ENCODE peak calls at places on chromosomes 2 and 18, in six cellular contexts. K is B cell; E is MV-4-11; Y is cardiac muscle cell; C is NCI-H2029; G is activated CD8-positive, alpha-beta memory T cell treated with anti-CD3 and anti-CD28 coated beads for 48 hours. A is an unnamed sample.

GRCh38 chr2:113831156-113831555 is 58.7 kb upstream of the ACTR3 start:
- DNase-seq in G (no peak), C (peak; percentile 27), Y (no peak), K (no peak), E (no peak), A (peak; percentile 64)

GRCh38 chr18:66761166-66761565 is 157.3 kb upstream of the CDH19 start:
- DNase-seq in C (no peak), G (no peak), Y (no peak), K (no peak), E (no peak), A (no peak)

GRCh38 chr18:46566111-46566510 is 90.9 kb downstream of the LOXHD1 start:
- DNase-seq in Y (no peak), K (no peak), G (no peak), C (no peak), E (no peak), A (no peak)

GRCh38 chr2:222935688-222936298 is 75.0 kb downstream of the ACSL3 start:
- DNase-seq in E (no peak), C (no peak), K (no peak), G (no peak), Y (no peak), A (no peak)

GRCh38 chr2:233178994-233179847 is 72.3 kb upstream of the ATG16L1 start:
- DNase-seq in G (no peak), K (no peak), Y (peak; percentile 5), C (no peak), E (no peak), A (no peak)

GRCh38 chr2:9763356-9764152 is 79.7 kb upstream of the TAF1B start:
- DNase-seq in G (no peak), E (no peak), C (no peak), K (no peak), Y (no peak), A (peak; percentile 17)

GRCh38 chr2:241640165-241640795 is 2.8 kb downstream of the ATG4B start:
- DNase-seq in K (no peak), E (no peak), G (no peak), C (no peak), Y (no peak), A (no peak)

GRCh38 chr2:234500394-234501006 is 3.6 kb upstream of the ARL4C start:
- DNase-seq in C (peak; percentile 57), E (peak; percentile 56), Y (peak; percentile 79), K (peak; percentile 90), G (no peak), A (peak; percentile 75)

GRCh38 chr2:1742680-1743395 is 1.5 kb downstream of the PXDN start:
- DNase-seq in K (no peak), G (no peak), Y (peak; percentile 96), C (no peak), E (no peak), A (peak; percentile 95)

GRCh38 chr2:197740200-197740599 is 35.0 kb downstream of the MARS2 start:
- DNase-seq in K (no peak), E (no peak), C (no peak), Y (peak; percentile 1), G (no peak), A (no peak)

GRCh38 chr2:189393440-189394111 is 47.7 kb upstream of the WDR75 start:
- DNase-seq in K (no peak), E (no peak), G (no peak), Y (peak; percentile 90), C (no peak), A (peak; percentile 98)

GRCh38 chr2:176134978-176135575 is 5.6 kb downstream of the HOXD8 start:
- DNase-seq in Y (no peak), G (no peak), K (no peak), E (no peak), C (no peak), A (peak; percentile 74)

GRCh38 chr18:46815661-46816060 is 58.8 kb upstream of the ST8SIA5 start:
- DNase-seq in E (no peak), C (no peak), K (no peak), G (no peak), Y (no peak), A (no peak)

GRCh38 chr2:137380610-137381009 is 583.7 kb upstream of the HNMT start:
- DNase-seq in G (no peak), Y (no peak), C (no peak), E (no peak), K (no peak), A (peak; percentile 46)

GRCh38 chr2:212709287-212709686 is 170.7 kb upstream of the ERBB4 start:
- DNase-seq in K (no peak), E (no peak), G (no peak), C (no peak), Y (no peak), A (peak; percentile 15)

GRCh38 chr2:47241715-47242114 is 86.6 kb upstream of the STPG4 start:
- DNase-seq in E (no peak), C (no peak), Y (no peak), G (no peak), K (no peak), A (no peak)

GRCh38 chr2:36461039-36461681 is 105.6 kb downstream of the CRIM1 start:
- DNase-seq in E (no peak), K (no peak), C (no peak), G (no peak), Y (peak; percentile 93), A (peak; percentile 89)

GRCh38 chr2:26566081-26566375 is 75.1 kb downstream of the CIB4 start:
- DNase-seq in E (no peak), G (no peak), Y (no peak), C (no peak), K (peak; percentile 28), A (no peak)

GRCh38 chr2:133566967-133567645 is 1.2 kb downstream of the NCKAP5 start:
- DNase-seq in K (no peak), C (no peak), Y (peak; percentile 58), G (no peak), E (no peak), A (peak; percentile 76)

GRCh38 chr2:234047361-234047760 is 3.1 kb upstream of the SPP2 start:
- DNase-seq in G (no peak), C (no peak), Y (no peak), E (no peak), K (no peak), A (no peak)

GRCh38 chr2:10497797-10498251 is 49.7 kb upstream of the ODC1 start:
- DNase-seq in Y (peak; percentile 73), C (no peak), G (no peak), K (no peak), E (peak; percentile 94), A (peak; percentile 79)

GRCh38 chr18:9552189-9552588 is 62.2 kb downstream of the PPP4R1 start:
- DNase-seq in C (no peak), G (no peak), Y (peak; percentile 51), E (no peak), K (no peak), A (peak; percentile 34)

GRCh38 chr2:134648547-134648946 is 70.3 kb downstream of the TMEM163 start:
- DNase-seq in K (no peak), E (no peak), C (no peak), G (no peak), Y (no peak), A (no peak)

GRCh38 chr2:136114392-136114791 is 3.6 kb downstream of the CXCR4 start:
- DNase-seq in Y (peak; percentile 3), G (no peak), C (no peak), E (peak; percentile 75), K (no peak), A (no peak)

GRCh38 chr2:234764378-234764777 is 187.4 kb upstream of the SH3BP4 start:
- DNase-seq in E (no peak), G (no peak), C (no peak), K (no peak), Y (no peak), A (peak; percentile 33)

GRCh38 chr2:164840458-164840929 is 1.1 kb downstream of the COBLL1 start:
- DNase-seq in K (peak; percentile 76), G (no peak), Y (no peak), E (no peak), C (peak; percentile 39), A (no peak)

GRCh38 chr2:117432746-117433145 is 381.7 kb upstream of the DDX18 start:
- DNase-seq in K (no peak), G (no peak), E (no peak), C (no peak), Y (no peak), A (no peak)

GRCh38 chr2:149727927-149728326 is 140.4 kb upstream of the MMADHC start:
- DNase-seq in G (no peak), E (no peak), K (no peak), C (no peak), Y (no peak), A (no peak)

GRCh38 chr18:50131591-50131990 is 63.4 kb downstream of the MYO5B start:
- DNase-seq in K (no peak), G (no peak), E (no peak), C (no peak), Y (peak; percentile 17), A (no peak)

GRCh38 chr2:10120938-10121574 is 1.5 kb upstream of the RRM2 start:
- DNase-seq in K (no peak), E (peak; percentile 45), Y (peak; percentile 39), C (no peak), G (no peak), A (no peak)

A was measured in AG10803.